ENCODE peak calls at places on chromosomes 5 and 9, in five cellular contexts. Q is breast epithelium, T is tibial artery, U is astrocyte of the cerebellum, N is WERI-Rb-1. G is an unnamed sample.

GRCh38 chr9:32526042-32526706 is at the start of gene RIGI:
- DNase-seq in N (peak; percentile 80), U (peak; percentile 85), T (peak; percentile 96), Q (peak; percentile 90), G (peak; percentile 82)

GRCh38 chr9:110426052-110426709 is 88.5 kb upstream of the TXNDC8 start:
- DNase-seq in T (no peak), N (no peak), U (peak; percentile 19), Q (no peak), G (no peak)

GRCh38 chr5:105639068-105639467 is 2031.7 kb downstream of the EFNA5 start:
- DNase-seq in T (peak; percentile 46), U (no peak), Q (no peak), N (no peak), G (no peak)

GRCh38 chr9:91159664-91160121 is 202.0 kb downstream of the AUH start:
- DNase-seq in N (no peak), Q (no peak), U (no peak), T (peak; percentile 76), G (no peak)

GRCh38 chr9:129262261-129262660 is 84.2 kb upstream of the IER5L start:
- DNase-seq in T (no peak), N (no peak), Q (no peak), U (no peak), G (no peak)

GRCh38 chr9:114652776-114653555 is 4.6 kb downstream of the TEX53 start:
- DNase-seq in N (no peak), U (no peak), Q (no peak), T (no peak), G (no peak)

GRCh38 chr9:138114501-138115245 is 237.1 kb downstream of the CACNA1B start:
- DNase-seq in Q (no peak), T (peak; percentile 20), U (no peak), N (no peak), G (no peak)

GRCh38 chr5:56950626-56951130 is 1.2 kb downstream of the MIER3 start:
- DNase-seq in T (peak; percentile 78), U (peak; percentile 32), Q (peak; percentile 63), N (no peak), G (peak; percentile 22)

DNA sequence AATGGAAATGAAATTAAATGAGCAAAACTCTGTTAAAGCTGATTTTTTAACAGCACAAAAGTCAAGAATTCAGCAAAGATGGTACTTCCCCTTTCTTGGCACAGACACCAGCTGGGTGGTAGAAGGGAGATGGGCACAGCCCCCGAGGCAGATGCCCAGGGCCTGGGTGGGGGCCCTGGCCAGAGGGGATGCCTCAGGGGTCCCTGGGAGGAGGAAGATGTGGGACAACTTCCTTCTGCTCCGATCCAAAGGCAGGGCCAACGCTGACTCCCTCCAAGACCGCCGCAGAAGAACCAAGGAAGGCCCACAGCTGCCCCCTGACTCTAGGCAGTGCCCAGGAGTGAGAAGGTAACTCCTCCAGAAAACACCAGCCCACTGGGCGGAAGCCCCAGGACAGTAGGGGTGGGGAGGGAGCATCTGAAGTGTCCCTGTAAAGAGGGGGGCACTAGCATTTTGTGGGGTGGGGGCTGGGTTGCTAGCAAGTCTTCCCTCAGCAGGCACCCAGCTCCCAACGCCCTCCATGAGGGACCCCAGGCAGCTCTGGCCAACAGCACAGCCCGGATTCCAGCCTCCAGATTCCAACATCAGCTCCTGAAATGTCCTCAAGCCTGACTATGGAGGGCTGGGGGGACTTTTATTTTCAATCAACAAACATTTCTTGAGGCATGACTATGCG is 4.9 kb downstream of the NACC2 start:
- DNase-seq in Q (no peak), N (no peak), U (no peak), T (peak; percentile 64), G (no peak)
- H3K4me3 ChIP-seq in Q (no peak overlapping the region), N (no peak overlapping the region), U (no peak overlapping the region), T (peak overlapping the region; percentile 85), G (no peak overlapping the region)

GRCh38 chr9:4768681-4769080 is 24.1 kb upstream of the RCL1 start:
- DNase-seq in U (no peak), N (no peak), Q (no peak), T (no peak), G (no peak)

GRCh38 chr9:4764033-4764432 is 23.0 kb upstream of the AK3 start:
- DNase-seq in N (no peak), Q (no peak), U (no peak), T (no peak), G (no peak)

GRCh38 chr9:4760122-4760521 is 19.1 kb upstream of the AK3 start:
- DNase-seq in T (no peak), N (no peak), Q (no peak), U (no peak), G (no peak)

GRCh38 chr9:4762108-4762888 is 21.3 kb upstream of the AK3 start:
- DNase-seq in N (peak; percentile 73), T (peak; percentile 84), U (peak; percentile 74), Q (peak; percentile 76), G (no peak)

DNA sequence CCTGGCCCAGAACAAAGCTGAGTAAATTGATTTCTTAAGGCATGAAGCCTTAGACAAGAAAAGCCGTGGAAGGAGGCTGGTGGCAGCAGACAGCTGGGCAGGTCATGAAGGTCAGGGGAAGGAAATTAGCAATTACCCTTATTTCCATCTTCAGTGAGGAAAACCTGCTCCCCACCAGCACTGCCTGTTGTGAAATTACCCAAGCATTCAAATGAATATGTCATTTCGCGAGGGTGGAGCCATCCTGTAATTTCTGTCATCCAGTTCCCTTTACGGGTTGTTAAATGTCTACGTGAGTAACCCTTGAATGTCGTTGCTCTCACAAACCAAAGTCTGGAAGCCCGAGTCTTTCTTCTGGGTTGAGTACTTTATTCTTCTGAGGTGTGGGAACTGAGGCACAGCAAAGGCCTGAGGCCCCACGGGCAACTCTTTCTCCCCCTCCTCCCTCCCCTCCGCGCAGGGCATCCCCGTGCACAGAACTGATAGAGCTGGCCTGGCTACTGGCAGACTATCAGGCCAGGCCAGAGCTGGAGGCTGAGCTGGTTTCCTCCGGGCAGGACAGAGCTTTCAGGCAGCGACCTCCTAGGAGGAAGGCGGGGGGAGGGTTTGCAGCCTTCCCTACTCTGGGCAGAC is 22.0 kb upstream of the AK3 start:
- DNase-seq in N (no peak), T (peak; percentile 69), Q (no peak), U (no peak), G (no peak)
- TF ChIP-seq CTCF in N (no peak), T (no peak), Q (no peak), U (no peak), G (no peak)

GRCh38 chr5:122907238-122907637 is 61.8 kb downstream of the SNX24 start:
- DNase-seq in N (no peak), T (no peak), U (no peak), Q (no peak), G (peak; percentile 10)

GRCh38 chr5:122908662-122909061 is 63.2 kb downstream of the SNX24 start:
- DNase-seq in Q (no peak), T (no peak), U (no peak), N (no peak), G (no peak)

GRCh38 chr5:122908108-122908507 is 62.7 kb downstream of the SNX24 start:
- DNase-seq in N (no peak), U (no peak), T (no peak), Q (no peak), G (no peak)

GRCh38 chr5:122909470-122910100 is 64.2 kb downstream of the SNX24 start:
- DNase-seq in U (no peak), Q (no peak), T (no peak), N (no peak), G (no peak)

DNA sequence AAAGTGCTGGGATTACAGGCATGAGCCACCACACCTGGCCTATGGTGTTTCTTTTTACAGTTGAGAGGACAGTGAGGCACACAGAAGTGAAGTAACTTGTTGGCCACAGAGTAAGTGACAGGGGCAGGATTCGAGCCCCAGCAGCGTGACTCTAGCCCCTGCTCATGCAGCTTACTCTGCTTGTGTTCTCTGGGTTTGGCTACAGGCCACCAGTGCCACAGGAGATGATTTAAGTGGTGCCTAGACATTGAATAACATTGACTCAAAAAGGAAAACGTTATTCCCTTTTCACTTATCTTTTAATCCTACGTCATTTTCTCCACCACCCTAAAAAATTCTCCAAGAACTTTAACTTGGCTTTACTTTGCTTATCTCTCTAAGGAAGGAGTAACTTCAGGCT is 61.4 kb downstream of the SNX24 start:
- DNase-seq in N (no peak), Q (no peak), U (peak; percentile 13), T (no peak), G (no peak)
- H3K4me3 ChIP-seq in N (no peak overlapping the region), Q (no peak overlapping the region), U (no peak overlapping the region), T (no peak overlapping the region), G (no peak overlapping the region)

GRCh38 chr9:120032639-120033038 is 547.3 kb downstream of the CDK5RAP2 start:
- DNase-seq in T (no peak), Q (no peak), N (peak; percentile 25), U (no peak), G (no peak)
- TF ChIP-seq CTCF in T (no peak), Q (no peak), N (peak; percentile 28), U (no peak), G (no peak)